ENCODE peak calls at places on chromosomes 2 and 18, in six cellular contexts. L, R, E, G, Z and W are unnamed samples.

GRCh38 chr2:28437142-28437835 is 44.6 kb downstream of the FOSL2 start:
- DNase-seq in L (no peak), R (peak), E (no peak), G (no peak), Z (no peak), W (no peak)

GRCh38 chr2:234341332-234341985 is 155.4 kb downstream of the ARL4C start:
- DNase-seq in L (no peak), R (no peak), E (no peak), G (no peak), Z (no peak), W (no peak)

GRCh38 chr18:58534535-58535301 is 94.2 kb downstream of the ALPK2 start:
- DNase-seq in L (no peak), R (no peak), E (no peak), G (no peak), Z (no peak), W (no peak)

GRCh38 chr2:74225698-74226459 is 27.5 kb downstream of the MTHFD2 start:
- DNase-seq in L (no peak), R (no peak), E (no peak), G (no peak), Z (no peak), W (no peak)

GRCh38 chr2:223383315-223383714 is 218.8 kb downstream of the SCG2 start:
- DNase-seq in L (no peak), R (no peak), E (no peak), G (no peak), Z (no peak), W (no peak)

GRCh38 chr2:6945821-6946220 is 28.6 kb downstream of the RNF144A start:
- DNase-seq in L (no peak), R (no peak), E (no peak), G (no peak), Z (no peak), W (no peak)

GRCh38 chr2:55837073-55837472 is 86.5 kb downstream of the EFEMP1 start:
- DNase-seq in L (no peak), R (peak), E (no peak), G (no peak), Z (no peak), W (no peak)

GRCh38 chr2:84778921-84779320 is 102.0 kb downstream of the TRABD2A start:
- DNase-seq in L (no peak), R (no peak), E (no peak), G (no peak), Z (no peak), W (no peak)

GRCh38 chr2:201996681-201997254 is 36.9 kb upstream of the FZD7 start:
- DNase-seq in L (no peak), R (no peak), E (no peak), G (no peak), Z (no peak), W (no peak)

GRCh38 chr18:8706981-8707940 is 1.9 kb downstream of the MTCL1 start:
- DNase-seq in L (peak), R (peak), E (peak), G (peak), Z (no peak), W (peak)

GRCh38 chr2:143717053-143717452 is 587.8 kb downstream of the ARHGAP15 start:
- DNase-seq in L (no peak), R (no peak), E (no peak), G (no peak), Z (no peak), W (no peak)

GRCh38 chr2:134246154-134246874 is 7.6 kb upstream of the MGAT5 start:
- DNase-seq in L (no peak), R (no peak), E (no peak), G (no peak), Z (no peak), W (no peak)

GRCh38 chr2:119472749-119473148 is 41.1 kb downstream of the TMEM37 start:
- DNase-seq in L (no peak), R (no peak), E (no peak), G (no peak), Z (no peak), W (no peak)

GRCh38 chr2:200655918-200656580 is 70.2 kb downstream of the AOX1 start:
- DNase-seq in L (no peak), R (no peak), E (no peak), G (no peak), Z (no peak), W (no peak)